ENCODE peak calls at places on chromosomes 13 and 19, in five cellular contexts. One of them, this sample, is unnamed.

GRCh38 chr19:50705422-50706019 is 14.1 kb downstream of the SHANK1 start:
- DNase-seq in activated CD4-positive, CD25-positive, alpha-beta regulatory T cell treated with anti-CD3 and anti-CD28 coated beads, Interleukin-2, amount 50 U/mL, for 16 hours: no peak
- DNase-seq in A172: peak; percentile 86
- DNase-seq in psoas muscle: no peak
- DNase-seq in activated CD4-positive, alpha-beta T cell treated with anti-CD3 and anti-CD28 coated beads, Interleukin-2, amount 10 ng/mL, durations not matched to agents 7 days and 5 days: peak; percentile 39
- DNase-seq in this sample: no peak

GRCh38 chr13:20489185-20489820 is 36.4 kb downstream of the CRYL1 start:
- DNase-seq in A172: no peak
- DNase-seq in activated CD4-positive, CD25-positive, alpha-beta regulatory T cell treated with anti-CD3 and anti-CD28 coated beads, Interleukin-2, amount 50 U/mL, for 16 hours: no peak
- DNase-seq in psoas muscle: no peak
- DNase-seq in activated CD4-positive, alpha-beta T cell treated with anti-CD3 and anti-CD28 coated beads, Interleukin-2, amount 10 ng/mL, durations not matched to agents 7 days and 5 days: peak; percentile 81
- DNase-seq in this sample: no peak

GRCh38 chr13:52128714-52129700 is at the start of gene NEK5:
- DNase-seq in activated CD4-positive, alpha-beta T cell treated with anti-CD3 and anti-CD28 coated beads, Interleukin-2, amount 10 ng/mL, durations not matched to agents 7 days and 5 days: peak; percentile 59
- DNase-seq in A172: peak; percentile 20
- DNase-seq in psoas muscle: peak; percentile 59
- DNase-seq in activated CD4-positive, CD25-positive, alpha-beta regulatory T cell treated with anti-CD3 and anti-CD28 coated beads, Interleukin-2, amount 50 U/mL, for 16 hours: no peak
- DNase-seq in this sample: peak; percentile 55

GRCh38 chr19:55158848-55159793 is 1.6 kb upstream of the TNNI3 start:
- DNase-seq in activated CD4-positive, CD25-positive, alpha-beta regulatory T cell treated with anti-CD3 and anti-CD28 coated beads, Interleukin-2, amount 50 U/mL, for 16 hours: no peak
- DNase-seq in psoas muscle: peak; percentile 45
- DNase-seq in activated CD4-positive, alpha-beta T cell treated with anti-CD3 and anti-CD28 coated beads, Interleukin-2, amount 10 ng/mL, durations not matched to agents 7 days and 5 days: no peak
- DNase-seq in A172: peak; percentile 93
- DNase-seq in this sample: no peak

GRCh38 chr19:5795382-5795919 is 4.5 kb upstream of the DUS3L start:
- DNase-seq in activated CD4-positive, alpha-beta T cell treated with anti-CD3 and anti-CD28 coated beads, Interleukin-2, amount 10 ng/mL, durations not matched to agents 7 days and 5 days: no peak
- DNase-seq in A172: no peak
- DNase-seq in psoas muscle: no peak
- DNase-seq in activated CD4-positive, CD25-positive, alpha-beta regulatory T cell treated with anti-CD3 and anti-CD28 coated beads, Interleukin-2, amount 50 U/mL, for 16 hours: no peak
- DNase-seq in this sample: no peak

GRCh38 chr19:46080561-46080960 is 39.8 kb upstream of the IGFL4 start:
- DNase-seq in A172: peak; percentile 91
- DNase-seq in activated CD4-positive, CD25-positive, alpha-beta regulatory T cell treated with anti-CD3 and anti-CD28 coated beads, Interleukin-2, amount 50 U/mL, for 16 hours: no peak
- DNase-seq in activated CD4-positive, alpha-beta T cell treated with anti-CD3 and anti-CD28 coated beads, Interleukin-2, amount 10 ng/mL, durations not matched to agents 7 days and 5 days: no peak
- DNase-seq in psoas muscle: no peak
- DNase-seq in this sample: no peak

GRCh38 chr19:3356805-3357204 is 9.6 kb upstream of the NFIC start:
- DNase-seq in activated CD4-positive, CD25-positive, alpha-beta regulatory T cell treated with anti-CD3 and anti-CD28 coated beads, Interleukin-2, amount 50 U/mL, for 16 hours: no peak
- DNase-seq in activated CD4-positive, alpha-beta T cell treated with anti-CD3 and anti-CD28 coated beads, Interleukin-2, amount 10 ng/mL, durations not matched to agents 7 days and 5 days: no peak
- DNase-seq in psoas muscle: no peak
- DNase-seq in A172: no peak
- DNase-seq in this sample: no peak

GRCh38 chr13:19329365-19329764 is 147.7 kb upstream of the TUBA3C start:
- DNase-seq in psoas muscle: no peak
- DNase-seq in activated CD4-positive, alpha-beta T cell treated with anti-CD3 and anti-CD28 coated beads, Interleukin-2, amount 10 ng/mL, durations not matched to agents 7 days and 5 days: no peak
- DNase-seq in A172: no peak
- DNase-seq in activated CD4-positive, CD25-positive, alpha-beta regulatory T cell treated with anti-CD3 and anti-CD28 coated beads, Interleukin-2, amount 50 U/mL, for 16 hours: no peak
- DNase-seq in this sample: no peak

GRCh38 chr19:51246153-51246552 is 4.7 kb upstream of the SIGLECL1 start:
- DNase-seq in A172: peak; percentile 6
- DNase-seq in activated CD4-positive, CD25-positive, alpha-beta regulatory T cell treated with anti-CD3 and anti-CD28 coated beads, Interleukin-2, amount 50 U/mL, for 16 hours: no peak
- DNase-seq in psoas muscle: no peak
- DNase-seq in activated CD4-positive, alpha-beta T cell treated with anti-CD3 and anti-CD28 coated beads, Interleukin-2, amount 10 ng/mL, durations not matched to agents 7 days and 5 days: no peak
- DNase-seq in this sample: no peak

GRCh38 chr19:53977991-53978731 is 13.3 kb upstream of the CACNG6 start:
- DNase-seq in activated CD4-positive, CD25-positive, alpha-beta regulatory T cell treated with anti-CD3 and anti-CD28 coated beads, Interleukin-2, amount 50 U/mL, for 16 hours: no peak
- DNase-seq in A172: peak; percentile 96
- DNase-seq in psoas muscle: peak; percentile 83
- DNase-seq in activated CD4-positive, alpha-beta T cell treated with anti-CD3 and anti-CD28 coated beads, Interleukin-2, amount 10 ng/mL, durations not matched to agents 7 days and 5 days: peak; percentile 12
- DNase-seq in this sample: peak; percentile 16

GRCh38 chr19:46471116-46471733 is at the start of gene PNMA8A:
- DNase-seq in activated CD4-positive, alpha-beta T cell treated with anti-CD3 and anti-CD28 coated beads, Interleukin-2, amount 10 ng/mL, durations not matched to agents 7 days and 5 days: no peak
- DNase-seq in psoas muscle: peak; percentile 83
- DNase-seq in activated CD4-positive, CD25-positive, alpha-beta regulatory T cell treated with anti-CD3 and anti-CD28 coated beads, Interleukin-2, amount 50 U/mL, for 16 hours: no peak
- DNase-seq in A172: no peak
- DNase-seq in this sample: no peak

GRCh38 chr13:113120300-113121182 is 2.1 kb upstream of the F10 start:
- DNase-seq in A172: no peak
- DNase-seq in activated CD4-positive, alpha-beta T cell treated with anti-CD3 and anti-CD28 coated beads, Interleukin-2, amount 10 ng/mL, durations not matched to agents 7 days and 5 days: no peak
- DNase-seq in activated CD4-positive, CD25-positive, alpha-beta regulatory T cell treated with anti-CD3 and anti-CD28 coated beads, Interleukin-2, amount 50 U/mL, for 16 hours: no peak
- DNase-seq in psoas muscle: no peak
- DNase-seq in this sample: no peak

GRCh38 chr13:45623516-45624090 is 8.1 kb upstream of the ERICH6B start:
- DNase-seq in activated CD4-positive, CD25-positive, alpha-beta regulatory T cell treated with anti-CD3 and anti-CD28 coated beads, Interleukin-2, amount 50 U/mL, for 16 hours: no peak
- DNase-seq in psoas muscle: no peak
- DNase-seq in activated CD4-positive, alpha-beta T cell treated with anti-CD3 and anti-CD28 coated beads, Interleukin-2, amount 10 ng/mL, durations not matched to agents 7 days and 5 days: peak; percentile 20
- DNase-seq in A172: no peak
- DNase-seq in this sample: no peak

GRCh38 chr19:6473652-6474051 is 7.9 kb downstream of the DENND1C start:
- DNase-seq in A172: no peak
- DNase-seq in activated CD4-positive, CD25-positive, alpha-beta regulatory T cell treated with anti-CD3 and anti-CD28 coated beads, Interleukin-2, amount 50 U/mL, for 16 hours: no peak
- DNase-seq in activated CD4-positive, alpha-beta T cell treated with anti-CD3 and anti-CD28 coated beads, Interleukin-2, amount 10 ng/mL, durations not matched to agents 7 days and 5 days: no peak
- DNase-seq in psoas muscle: no peak
- DNase-seq in this sample: no peak

GRCh38 chr19:14528419-14529253 is 758 bp upstream of the TECR start:
- DNase-seq in A172: no peak
- DNase-seq in activated CD4-positive, CD25-positive, alpha-beta regulatory T cell treated with anti-CD3 and anti-CD28 coated beads, Interleukin-2, amount 50 U/mL, for 16 hours: no peak
- DNase-seq in activated CD4-positive, alpha-beta T cell treated with anti-CD3 and anti-CD28 coated beads, Interleukin-2, amount 10 ng/mL, durations not matched to agents 7 days and 5 days: no peak
- DNase-seq in psoas muscle: peak; percentile 33
- DNase-seq in this sample: no peak

GRCh38 chr19:21148681-21149080 is 6.8 kb downstream of the ZNF431 start:
- DNase-seq in activated CD4-positive, CD25-positive, alpha-beta regulatory T cell treated with anti-CD3 and anti-CD28 coated beads, Interleukin-2, amount 50 U/mL, for 16 hours: no peak
- DNase-seq in psoas muscle: no peak
- DNase-seq in A172: no peak
- DNase-seq in activated CD4-positive, alpha-beta T cell treated with anti-CD3 and anti-CD28 coated beads, Interleukin-2, amount 10 ng/mL, durations not matched to agents 7 days and 5 days: no peak
- DNase-seq in this sample: no peak

GRCh38 chr13:43057653-43058317 is 34.4 kb downstream of the DNAJC15 start:
- DNase-seq in activated CD4-positive, CD25-positive, alpha-beta regulatory T cell treated with anti-CD3 and anti-CD28 coated beads, Interleukin-2, amount 50 U/mL, for 16 hours: no peak
- DNase-seq in activated CD4-positive, alpha-beta T cell treated with anti-CD3 and anti-CD28 coated beads, Interleukin-2, amount 10 ng/mL, durations not matched to agents 7 days and 5 days: peak; percentile 21
- DNase-seq in psoas muscle: no peak
- DNase-seq in A172: peak; percentile 62
- DNase-seq in this sample: peak; percentile 83

GRCh38 chr13:42047561-42048322 is 706 bp upstream of the DGKH start:
- DNase-seq in activated CD4-positive, alpha-beta T cell treated with anti-CD3 and anti-CD28 coated beads, Interleukin-2, amount 10 ng/mL, durations not matched to agents 7 days and 5 days: peak; percentile 32
- DNase-seq in A172: peak; percentile 46
- DNase-seq in activated CD4-positive, CD25-positive, alpha-beta regulatory T cell treated with anti-CD3 and anti-CD28 coated beads, Interleukin-2, amount 50 U/mL, for 16 hours: no peak
- DNase-seq in psoas muscle: peak; percentile 32
- DNase-seq in this sample: peak; percentile 35

GRCh38 chr19:48656840-48657474 is 11.0 kb upstream of the CA11 start:
- DNase-seq in activated CD4-positive, alpha-beta T cell treated with anti-CD3 and anti-CD28 coated beads, Interleukin-2, amount 10 ng/mL, durations not matched to agents 7 days and 5 days: no peak
- DNase-seq in A172: peak; percentile 86
- DNase-seq in psoas muscle: no peak
- DNase-seq in activated CD4-positive, CD25-positive, alpha-beta regulatory T cell treated with anti-CD3 and anti-CD28 coated beads, Interleukin-2, amount 50 U/mL, for 16 hours: no peak
- DNase-seq in this sample: no peak

GRCh38 chr19:3830841-3831589 is 37.8 kb downstream of the ZFR2 start:
- DNase-seq in psoas muscle: no peak
- DNase-seq in activated CD4-positive, alpha-beta T cell treated with anti-CD3 and anti-CD28 coated beads, Interleukin-2, amount 10 ng/mL, durations not matched to agents 7 days and 5 days: no peak
- DNase-seq in A172: no peak
- DNase-seq in activated CD4-positive, CD25-positive, alpha-beta regulatory T cell treated with anti-CD3 and anti-CD28 coated beads, Interleukin-2, amount 50 U/mL, for 16 hours: no peak
- DNase-seq in this sample: no peak

GRCh38 chr19:49256691-49257090 is 68.3 kb downstream of the SLC6A16 start:
- DNase-seq in psoas muscle: no peak
- DNase-seq in activated CD4-positive, alpha-beta T cell treated with anti-CD3 and anti-CD28 coated beads, Interleukin-2, amount 10 ng/mL, durations not matched to agents 7 days and 5 days: no peak
- DNase-seq in A172: no peak
- DNase-seq in activated CD4-positive, CD25-positive, alpha-beta regulatory T cell treated with anti-CD3 and anti-CD28 coated beads, Interleukin-2, amount 50 U/mL, for 16 hours: no peak
- DNase-seq in this sample: no peak

GRCh38 chr13:45781553-45782326 is 69.8 kb downstream of the SIAH3 start:
- DNase-seq in A172: no peak
- DNase-seq in psoas muscle: peak; percentile 61
- DNase-seq in activated CD4-positive, alpha-beta T cell treated with anti-CD3 and anti-CD28 coated beads, Interleukin-2, amount 10 ng/mL, durations not matched to agents 7 days and 5 days: no peak
- DNase-seq in activated CD4-positive, CD25-positive, alpha-beta regulatory T cell treated with anti-CD3 and anti-CD28 coated beads, Interleukin-2, amount 50 U/mL, for 16 hours: no peak
- DNase-seq in this sample: no peak

GRCh38 chr19:17950310-17951150 is 16.4 kb upstream of the KCNN1 start:
- DNase-seq in A172: no peak
- DNase-seq in activated CD4-positive, CD25-positive, alpha-beta regulatory T cell treated with anti-CD3 and anti-CD28 coated beads, Interleukin-2, amount 50 U/mL, for 16 hours: peak; percentile 19
- DNase-seq in psoas muscle: no peak
- DNase-seq in activated CD4-positive, alpha-beta T cell treated with anti-CD3 and anti-CD28 coated beads, Interleukin-2, amount 10 ng/mL, durations not matched to agents 7 days and 5 days: peak; percentile 28
- DNase-seq in this sample: peak; percentile 46

GRCh38 chr19:50330365-50331078 is 1.3 kb upstream of the KCNC3 start:
- DNase-seq in activated CD4-positive, alpha-beta T cell treated with anti-CD3 and anti-CD28 coated beads, Interleukin-2, amount 10 ng/mL, durations not matched to agents 7 days and 5 days: peak; percentile 89
- DNase-seq in A172: peak; percentile 47
- DNase-seq in psoas muscle: peak; percentile 83
- DNase-seq in activated CD4-positive, CD25-positive, alpha-beta regulatory T cell treated with anti-CD3 and anti-CD28 coated beads, Interleukin-2, amount 50 U/mL, for 16 hours: peak; percentile 72
- DNase-seq in this sample: peak; percentile 64

GRCh38 chr13:29369060-29369743 is 226.3 kb downstream of the SLC7A1 start:
- DNase-seq in psoas muscle: no peak
- DNase-seq in activated CD4-positive, alpha-beta T cell treated with anti-CD3 and anti-CD28 coated beads, Interleukin-2, amount 10 ng/mL, durations not matched to agents 7 days and 5 days: no peak
- DNase-seq in activated CD4-positive, CD25-positive, alpha-beta regulatory T cell treated with anti-CD3 and anti-CD28 coated beads, Interleukin-2, amount 50 U/mL, for 16 hours: no peak
- DNase-seq in A172: peak; percentile 21
- DNase-seq in this sample: no peak

GRCh38 chr19:416416-416815 is 7.5 kb upstream of the C2CD4C start:
- DNase-seq in psoas muscle: no peak
- DNase-seq in activated CD4-positive, alpha-beta T cell treated with anti-CD3 and anti-CD28 coated beads, Interleukin-2, amount 10 ng/mL, durations not matched to agents 7 days and 5 days: no peak
- DNase-seq in activated CD4-positive, CD25-positive, alpha-beta regulatory T cell treated with anti-CD3 and anti-CD28 coated beads, Interleukin-2, amount 50 U/mL, for 16 hours: no peak
- DNase-seq in A172: no peak
- DNase-seq in this sample: no peak

This sample was measured in stimulated activated naive CD4-positive, alpha-beta T cell.